ENCODE peak calls at places on chromosomes 3 and 15, in nine cellular contexts. S, U, T, Y, D, Q, F, I and L are unnamed samples.

GRCh38 chr3:150069633-150070032 is 98.9 kb upstream of the PFN2 start:
- DNase-seq in S (no peak), U (no peak), T (no peak), Y (no peak), D (no peak), Q (no peak), F (no peak), I (no peak), L (no peak)

GRCh38 chr3:102577390-102577789 is 142.6 kb downstream of the ZPLD1 start:
- DNase-seq in S (no peak), U (no peak), T (no peak), Y (no peak), D (no peak), Q (no peak), F (no peak), I (no peak), L (no peak)

GRCh38 chr3:38022887-38023709 is 6.3 kb downstream of the PLCD1 start:
- DNase-seq in S (no peak), U (no peak), T (no peak), Y (no peak), D (no peak), Q (no peak), F (no peak), I (no peak), L (peak; percentile 79)

GRCh38 chr15:45594322-45594721 is 7.1 kb downstream of the BLOC1S6 start:
- DNase-seq in S (no peak), U (no peak), T (no peak), Y (no peak), D (no peak), Q (no peak), F (no peak), I (no peak), L (no peak)

GRCh38 chr3:161607056-161607455 is 110.4 kb downstream of the OTOL1 start:
- DNase-seq in S (no peak), U (no peak), T (no peak), Y (no peak), D (no peak), Q (no peak), F (no peak), I (no peak), L (no peak)

GRCh38 chr15:39672666-39673065 is 91.8 kb downstream of the THBS1 start:
- DNase-seq in S (no peak), U (no peak), T (no peak), Y (no peak), D (no peak), Q (no peak), F (no peak), I (no peak), L (no peak)

GRCh38 chr3:146159616-146160232 is 1.3 kb downstream of the PLOD2 start:
- DNase-seq in S (no peak), U (no peak), T (no peak), Y (no peak), D (no peak), Q (no peak), F (no peak), I (no peak), L (no peak)

GRCh38 chr3:31247850-31248618 is 284.7 kb upstream of the STT3B start:
- DNase-seq in S (no peak), U (no peak), T (no peak), Y (no peak), D (no peak), Q (no peak), F (no peak), I (peak; percentile 32), L (no peak)

GRCh38 chr3:10977864-10978510 is 14.6 kb upstream of the SLC6A1 start:
- DNase-seq in S (no peak), U (no peak), T (no peak), Y (peak; percentile 36), D (no peak), Q (no peak), F (no peak), I (no peak), L (no peak)

GRCh38 chr15:85318048-85318731 is 62.2 kb upstream of the AKAP13 start:
- DNase-seq in S (peak; percentile 50), U (no peak), T (no peak), Y (peak; percentile 44), D (no peak), Q (no peak), F (no peak), I (peak; percentile 57), L (peak; percentile 29)

GRCh38 chr3:61638721-61639120 is 77.3 kb downstream of the PTPRG start:
- DNase-seq in S (no peak), U (no peak), T (no peak), Y (no peak), D (no peak), Q (no peak), F (no peak), I (no peak), L (no peak)

GRCh38 chr3:190883973-190884832 is 21.7 kb upstream of the GMNC start:
- DNase-seq in S (peak; percentile 51), U (peak; percentile 41), T (no peak), Y (peak; percentile 35), D (peak; percentile 27), Q (no peak), F (no peak), I (peak; percentile 42), L (peak; percentile 28)

GRCh38 chr15:86135030-86135429 is 55.4 kb downstream of the AGBL1 start:
- DNase-seq in S (no peak), U (no peak), T (no peak), Y (no peak), D (peak; percentile 26), Q (no peak), F (no peak), I (no peak), L (no peak)

GRCh38 chr3:141960731-141961130 is 84.3 kb downstream of the ATP1B3 start:
- DNase-seq in S (peak; percentile 42), U (no peak), T (no peak), Y (no peak), D (no peak), Q (no peak), F (no peak), I (peak; percentile 38), L (no peak)

GRCh38 chr3:190586631-190587000 is 72.7 kb downstream of the IL1RAP start:
- DNase-seq in S (peak; percentile 34), U (no peak), T (no peak), Y (peak; percentile 19), D (peak; percentile 23), Q (no peak), F (no peak), I (peak; percentile 80), L (no peak)

GRCh38 chr15:63234479-63234878 is 42.9 kb upstream of the APH1B start:
- DNase-seq in S (no peak), U (no peak), T (no peak), Y (no peak), D (peak; percentile 48), Q (no peak), F (no peak), I (no peak), L (peak; percentile 56)

GRCh38 chr15:47360296-47360695 is 357.0 kb upstream of the SEMA6D start:
- DNase-seq in S (no peak), U (no peak), T (no peak), Y (no peak), D (no peak), Q (no peak), F (no peak), I (no peak), L (no peak)

GRCh38 chr3:112688085-112688769 is 47.3 kb upstream of the CCDC80 start:
- DNase-seq in S (no peak), U (no peak), T (no peak), Y (no peak), D (no peak), Q (no peak), F (no peak), I (no peak), L (no peak)

GRCh38 chr3:149409351-149409750 is 31.9 kb upstream of the TM4SF1 start:
- DNase-seq in S (no peak), U (no peak), T (no peak), Y (no peak), D (no peak), Q (no peak), F (no peak), I (no peak), L (no peak)

GRCh38 chr15:31372635-31373091 is 46.0 kb downstream of the KLF13 start:
- DNase-seq in S (peak; percentile 47), U (no peak), T (no peak), Y (peak; percentile 82), D (peak; percentile 53), Q (no peak), F (no peak), I (peak; percentile 92), L (peak; percentile 94)